ENCODE peak calls at places on chromosome 21, in five cellular contexts. N is heart right ventricle, F is neural progenitor cell, I is omental fat pad, V is BJ. L is an unnamed sample.

GRCh38 chr21:40623550-40623949 is 223.4 kb downstream of the DSCAM start:
- DNase-seq in N (no peak), F (no peak), I (no peak), V (no peak), L (no peak)

GRCh38 chr21:17467392-17467791 is 45.5 kb upstream of the CXADR start:
- DNase-seq in N (no peak), F (no peak), I (no peak), V (no peak), L (no peak)

GRCh38 chr21:14864211-14865021 is 200.4 kb downstream of the NRIP1 start:
- DNase-seq in N (peak), F (peak), I (peak), V (no peak), L (no peak)

GRCh38 chr21:37871121-37871862 is 45.0 kb downstream of the KCNJ6 start:
- DNase-seq in N (no peak), F (no peak), I (no peak), V (no peak), L (no peak)

GRCh38 chr21:25837545-25838263 is 102.9 kb downstream of the GABPA start:
- DNase-seq in N (no peak), F (no peak), I (no peak), V (no peak), L (no peak)

GRCh38 chr21:46355161-46356004 is 31.4 kb downstream of the PCNT start:
- DNase-seq in N (no peak), F (no peak), I (no peak), V (no peak), L (no peak)

GRCh38 chr21:27060190-27060589 is 93.3 kb upstream of the ADAMTS5 start:
- DNase-seq in N (no peak), F (no peak), I (no peak), V (no peak), L (no peak)

GRCh38 chr21:37079211-37079824 is 6.3 kb downstream of the TTC3 start:
- DNase-seq in N (no peak), F (no peak), I (no peak), V (no peak), L (no peak)

GRCh38 chr21:36211660-36212512 is 55.3 kb downstream of the DOP1B start:
- DNase-seq in N (no peak), F (no peak), I (no peak), V (peak), L (no peak)

GRCh38 chr21:26844258-26845065 is 747 bp downstream of the ADAMTS1 start:
- DNase-seq in N (peak), F (peak), I (no peak), V (no peak), L (no peak)

GRCh38 chr21:33866851-33867250 is 48.8 kb downstream of the ATP5PO start:
- DNase-seq in N (no peak), F (no peak), I (no peak), V (no peak), L (no peak)

GRCh38 chr21:37916795-37917142 is 512 bp upstream of the KCNJ6 start:
- DNase-seq in N (no peak), F (peak), I (no peak), V (no peak), L (no peak)

GRCh38 chr21:39048064-39048463 is 135.2 kb downstream of the PSMG1 start:
- DNase-seq in N (no peak), F (peak), I (no peak), V (no peak), L (no peak)

GRCh38 chr21:38824124-38824822 is 18.5 kb downstream of the ETS2 start:
- DNase-seq in N (no peak), F (no peak), I (no peak), V (peak), L (no peak)

GRCh38 chr21:25897383-25897782 is 162.6 kb downstream of the GABPA start:
- DNase-seq in N (no peak), F (no peak), I (no peak), V (no peak), L (no peak)

GRCh38 chr21:34011660-34012059 is 61.7 kb upstream of the MRPS6 start:
- DNase-seq in N (no peak), F (no peak), I (no peak), V (no peak), L (no peak)

GRCh38 chr21:27423073-27423472 is 456.2 kb upstream of the ADAMTS5 start:
- DNase-seq in N (peak), F (no peak), I (no peak), V (peak), L (no peak)

GRCh38 chr21:38489283-38489677 is 9.0 kb downstream of the ERG start:
- DNase-seq in N (no peak), F (no peak), I (no peak), V (no peak), L (no peak)

GRCh38 chr21:36641346-36641745 is 57.6 kb upstream of the SIM2 start:
- DNase-seq in N (no peak), F (no peak), I (no peak), V (no peak), L (no peak)

GRCh38 chr21:26717146-26717739 is 128.0 kb downstream of the ADAMTS1 start:
- DNase-seq in N (no peak), F (no peak), I (no peak), V (no peak), L (no peak)

GRCh38 chr21:38661296-38662223 is 144.2 kb upstream of the ETS2 start:
- DNase-seq in N (peak), F (peak), I (no peak), V (no peak), L (no peak)

GRCh38 chr21:40254540-40255455 is 387.6 kb downstream of the PCP4 start:
- DNase-seq in N (no peak), F (no peak), I (no peak), V (peak), L (no peak)

GRCh38 chr21:15064576-15065380 is at the start of gene NRIP1:
- DNase-seq in N (peak), F (peak), I (peak), V (peak), L (peak)

GRCh38 chr21:38916214-38916964 is 110.7 kb downstream of the ETS2 start:
- DNase-seq in N (no peak), F (no peak), I (no peak), V (no peak), L (no peak)

GRCh38 chr21:21436012-21436545 is 437.9 kb downstream of the NCAM2 start:
- DNase-seq in N (no peak), F (no peak), I (no peak), V (peak), L (no peak)

GRCh38 chr21:24895885-24896734 is 711.2 kb downstream of the MRPL39 start:
- DNase-seq in N (no peak), F (peak), I (no peak), V (no peak), L (no peak)

GRCh38 chr21:26389971-26390641 is 183.0 kb downstream of the CYYR1 start:
- DNase-seq in N (no peak), F (no peak), I (no peak), V (peak), L (no peak)

GRCh38 chr21:27681841-27682240 is 715.0 kb upstream of the ADAMTS5 start:
- DNase-seq in N (no peak), F (no peak), I (no peak), V (no peak), L (no peak)

GRCh38 chr21:21163904-21164303 is 165.7 kb downstream of the NCAM2 start:
- DNase-seq in N (no peak), F (peak), I (peak), V (no peak), L (no peak)

GRCh38 chr21:8991968-8992621 is 1529.3 kb upstream of the TPTE start:
- DNase-seq in N (no peak), F (no peak), I (no peak), V (no peak), L (no peak)

GRCh38 chr21:17925900-17926299 is 106.7 kb upstream of the C21orf91 start:
- DNase-seq in N (no peak), F (peak), I (no peak), V (no peak), L (no peak)

DNA sequence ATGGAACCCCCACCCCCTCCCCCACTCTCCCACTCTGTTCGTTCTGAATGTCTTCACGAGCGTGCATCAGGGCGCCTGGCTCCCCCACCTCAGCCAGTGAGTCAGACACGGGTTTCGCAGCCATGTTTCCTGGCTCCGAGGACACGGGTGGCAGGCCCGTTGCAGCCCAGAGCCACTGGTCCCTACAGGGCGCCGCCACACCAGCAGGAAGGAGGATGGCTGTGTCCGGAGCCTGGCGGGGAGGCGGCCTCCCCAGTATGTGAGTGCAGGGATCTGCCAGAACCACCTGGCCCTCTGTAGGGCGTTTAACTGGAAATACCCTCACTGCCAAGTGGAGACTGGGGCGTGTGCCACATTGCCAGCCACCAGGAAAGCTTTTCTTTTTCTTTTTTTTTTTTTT is 18.5 kb downstream of the CSTB start:
- DNase-seq in N (no peak), F (no peak), I (no peak), V (no peak), L (no peak)
- TF ChIP-seq CTCF in N (no peak), F (no peak), I (no peak), V (no peak), L (no peak)

GRCh38 chr21:45026066-45026745 is 48.2 kb upstream of the ADARB1 start:
- DNase-seq in N (no peak), F (no peak), I (no peak), V (no peak), L (no peak)

GRCh38 chr21:45029968-45030636 is 44.3 kb upstream of the ADARB1 start:
- DNase-seq in N (no peak), F (peak), I (no peak), V (no peak), L (no peak)

GRCh38 chr21:45027241-45028196 is 46.9 kb upstream of the ADARB1 start:
- DNase-seq in N (no peak), F (no peak), I (no peak), V (no peak), L (no peak)

GRCh38 chr21:45029298-45029967 is 44.9 kb upstream of the ADARB1 start:
- DNase-seq in N (peak), F (peak), I (no peak), V (no peak), L (no peak)

GRCh38 chr21:45026833-45027232 is 47.5 kb upstream of the ADARB1 start:
- DNase-seq in N (no peak), F (peak), I (no peak), V (no peak), L (no peak)
- TF ChIP-seq CTCF in N (no peak), F (peak), I (no peak), V (no peak), L (no peak)

GRCh38 chr21:30958737-30959136 is 77.4 kb upstream of the KRTAP11-1 start:
- DNase-seq in N (no peak), F (no peak), I (no peak), V (no peak), L (no peak)
- TF ChIP-seq CTCF in N (no peak), F (no peak), I (no peak), V (no peak), L (no peak)

GRCh38 chr21:43723648-43724047 is 4.7 kb downstream of the PDXK start:
- DNase-seq in N (no peak), F (no peak), I (no peak), V (no peak), L (no peak)

GRCh38 chr21:43726686-43727570 is 8.0 kb downstream of the PDXK start:
- DNase-seq in N (peak), F (no peak), I (no peak), V (no peak), L (no peak)

GRCh38 chr21:43731476-43731875 is 12.5 kb downstream of the PDXK start:
- DNase-seq in N (no peak), F (no peak), I (no peak), V (no peak), L (no peak)

GRCh38 chr21:43728467-43729390 is 9.8 kb downstream of the PDXK start:
- DNase-seq in N (peak), F (peak), I (peak), V (peak), L (peak)

DNA sequence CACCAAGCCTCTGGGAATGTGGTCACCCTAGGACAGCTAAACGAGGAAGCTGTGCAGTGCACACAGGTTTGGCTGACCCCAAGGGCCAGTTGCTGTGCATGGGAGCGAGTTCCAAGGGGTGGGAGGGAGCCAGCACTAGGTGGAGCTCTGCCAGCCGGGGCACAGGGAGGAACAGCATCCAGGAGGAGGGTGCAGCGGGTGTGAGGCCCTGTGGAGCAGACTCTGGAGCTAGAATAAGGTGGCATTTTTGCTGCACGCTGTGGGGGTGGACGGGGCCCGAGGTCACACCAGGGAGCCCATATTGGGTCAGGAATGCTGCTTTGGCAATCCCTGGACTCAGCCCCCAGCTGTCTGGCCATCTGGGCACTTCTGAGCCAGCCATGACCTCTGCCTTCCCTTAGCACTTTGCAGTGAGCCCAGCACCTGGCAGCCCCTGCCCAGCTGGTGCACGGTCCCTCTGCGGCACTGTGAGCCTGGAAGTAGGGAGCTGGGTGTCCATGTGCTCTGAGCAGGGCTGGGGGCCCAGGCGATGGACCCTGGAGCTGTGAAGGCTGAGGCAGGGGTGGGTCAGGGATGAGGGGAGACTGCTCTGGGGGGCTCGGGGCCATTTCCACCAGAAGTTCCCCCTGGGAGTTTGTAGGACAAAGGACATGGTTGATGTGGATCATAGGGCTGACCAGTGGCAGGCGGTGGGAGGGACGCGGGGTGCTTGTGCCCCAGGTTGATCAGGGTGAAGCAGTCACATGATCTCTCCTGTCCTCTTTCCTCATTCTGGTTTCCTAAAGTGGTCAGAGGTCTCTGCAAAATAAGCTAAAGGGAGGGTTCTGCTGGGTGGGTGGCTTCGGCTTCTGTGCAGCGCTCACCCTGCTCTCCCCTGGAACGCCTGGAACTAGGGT is 8.9 kb downstream of the PDXK start:
- DNase-seq in N (no peak), F (no peak), I (no peak), V (no peak), L (no peak)
- TF ChIP-seq CTCF in N (no peak), F (peak), I (no peak), V (no peak), L (no peak)

GRCh38 chr21:32411366-32412161 is 942 bp upstream of the EVA1C start:
- DNase-seq in N (peak), F (peak), I (peak), V (no peak), L (no peak)

GRCh38 chr21:32410916-32411315 is 1.6 kb upstream of the EVA1C start:
- DNase-seq in N (no peak), F (no peak), I (no peak), V (no peak), L (no peak)

GRCh38 chr21:32413697-32414578 is 1.4 kb downstream of the EVA1C start:
- DNase-seq in N (no peak), F (no peak), I (no peak), V (no peak), L (no peak)

GRCh38 chr21:32412998-32413504 is 545 bp downstream of the EVA1C start:
- DNase-seq in N (peak), F (no peak), I (no peak), V (no peak), L (no peak)

GRCh38 chr21:32412162-32412997 is at the start of gene EVA1C:
- DNase-seq in N (peak), F (peak), I (no peak), V (no peak), L (no peak)
- TF ChIP-seq CTCF in N (no peak), F (peak), I (no peak), V (no peak), L (no peak)

GRCh38 chr21:16069713-16070112 is 339.9 kb downstream of the USP25 start:
- DNase-seq in N (no peak), F (no peak), I (no peak), V (no peak), L (no peak)

GRCh38 chr21:16072176-16072575 is 342.4 kb downstream of the USP25 start:
- DNase-seq in N (no peak), F (no peak), I (no peak), V (no peak), L (no peak)

GRCh38 chr21:16071082-16071481 is 341.3 kb downstream of the USP25 start:
- DNase-seq in N (no peak), F (no peak), I (no peak), V (no peak), L (no peak)

GRCh38 chr21:16071761-16072160 is 342.0 kb downstream of the USP25 start:
- DNase-seq in N (no peak), F (no peak), I (no peak), V (no peak), L (no peak)

DNA sequence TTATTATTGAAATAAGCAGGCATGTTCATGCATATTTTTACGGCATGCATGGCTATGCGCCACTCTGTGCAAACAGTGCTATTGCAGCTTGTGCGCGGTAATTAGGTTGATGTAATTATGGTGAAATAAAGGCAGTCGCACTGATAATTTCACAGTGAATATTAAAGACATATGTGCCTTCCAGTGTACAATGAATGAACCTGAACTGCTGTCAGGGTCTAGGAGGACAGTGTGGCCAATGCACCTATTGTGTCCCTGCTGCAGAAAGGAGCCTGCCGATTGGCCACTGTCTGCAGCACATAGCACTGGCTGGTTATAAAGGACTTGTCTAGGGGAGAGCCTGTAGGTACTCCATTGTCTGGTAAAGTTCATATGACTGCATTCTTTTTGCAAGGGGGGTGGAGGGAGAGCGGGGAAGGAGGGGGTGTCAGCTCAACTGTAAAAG is 340.4 kb downstream of the USP25 start:
- DNase-seq in N (no peak), F (no peak), I (no peak), V (no peak), L (no peak)
- TF ChIP-seq CTCF in N (no peak), F (no peak), I (no peak), V (peak), L (peak)

GRCh38 chr21:35142036-35142825 is 93.1 kb upstream of the RUNX1 start:
- DNase-seq in N (no peak), F (no peak), I (no peak), V (no peak), L (no peak)

GRCh38 chr21:35136586-35137254 is 87.6 kb upstream of the RUNX1 start:
- DNase-seq in N (no peak), F (no peak), I (no peak), V (no peak), L (no peak)

GRCh38 chr21:35136106-35136505 is 87.0 kb upstream of the RUNX1 start:
- DNase-seq in N (no peak), F (no peak), I (no peak), V (no peak), L (no peak)

GRCh38 chr21:35139382-35139715 is 90.2 kb upstream of the RUNX1 start:
- DNase-seq in N (no peak), F (no peak), I (no peak), V (no peak), L (no peak)

DNA sequence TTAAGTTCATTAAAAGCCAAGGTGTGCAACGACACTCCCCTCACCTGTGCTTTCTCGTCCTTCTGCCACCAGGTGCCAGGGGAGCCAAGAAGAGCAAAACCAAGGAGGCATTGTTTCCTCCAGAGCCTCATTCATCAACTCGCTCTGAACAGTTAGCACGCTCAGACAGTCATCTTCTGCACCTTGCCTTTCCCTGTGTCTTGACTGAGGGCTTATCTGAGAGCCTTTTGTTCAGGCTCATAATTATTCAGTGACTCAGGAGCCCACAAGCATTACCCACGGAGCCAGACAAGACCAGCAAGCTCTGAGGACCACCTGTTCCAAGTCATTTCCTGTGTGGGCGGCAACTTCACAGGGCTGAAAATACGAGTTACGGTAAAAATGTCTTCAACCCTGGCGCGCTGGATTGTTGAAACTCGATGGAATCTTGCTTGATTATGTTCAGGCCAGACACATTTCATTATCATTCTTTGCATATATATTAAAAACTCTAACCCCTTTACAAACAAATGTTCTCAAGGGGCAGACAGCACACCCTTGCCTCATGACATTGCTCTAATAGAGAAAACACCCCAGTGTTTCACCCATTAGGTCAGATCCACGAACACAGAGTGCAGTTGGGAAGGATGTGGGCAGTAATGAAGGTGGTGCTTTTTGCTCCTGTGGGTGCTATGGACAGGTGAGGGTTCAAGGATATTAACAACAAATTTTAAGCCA is 89.7 kb upstream of the RUNX1 start:
- DNase-seq in N (no peak), F (no peak), I (no peak), V (no peak), L (no peak)
- TF ChIP-seq CTCF in N (no peak), F (no peak), I (no peak), V (no peak), L (no peak)

GRCh38 chr21:44461438-44462089 is 6.3 kb downstream of the LRRC3 start:
- DNase-seq in N (no peak), F (peak), I (no peak), V (no peak), L (no peak)
- TF ChIP-seq CTCF in N (peak), F (peak), I (no peak), V (peak), L (no peak)

L was measured in D721Med.